ENCODE peak calls at places on chromosome 1, in four cellular contexts. X, H, J and O are unnamed samples.

GRCh38 chr1:6424619-6425593 is at the start of gene ESPN:
- DNase-seq in H (no peak), J (no peak), X (no peak), O (no peak)

GRCh38 chr1:241817331-241817792 is 30.6 kb upstream of the EXO1 start:
- DNase-seq in J (no peak), H (peak), X (no peak), O (no peak)

GRCh38 chr1:226973371-226973897 is 33.3 kb downstream of the COQ8A start:
- DNase-seq in J (no peak), H (no peak), X (no peak), O (no peak)

GRCh38 chr1:99952522-99952921 is 17.3 kb upstream of the SLC35A3 start:
- DNase-seq in J (no peak), H (no peak), X (no peak), O (no peak)

GRCh38 chr1:154186177-154186576 is 5.7 kb downstream of the TPM3 start:
- DNase-seq in J (no peak), X (no peak), H (peak), O (peak)

GRCh38 chr1:147264158-147264768 is 21.8 kb downstream of the CHD1L start:
- DNase-seq in H (peak), J (no peak), X (no peak), O (no peak)

GRCh38 chr1:166947398-166948043 is 27.8 kb downstream of the ILDR2 start:
- DNase-seq in X (peak), H (peak), J (no peak), O (peak)

GRCh38 chr1:223421025-223421424 is 27.8 kb downstream of the CCDC185 start:
- DNase-seq in H (no peak), X (no peak), J (no peak), O (no peak)

GRCh38 chr1:169236143-169236542 is 129.7 kb downstream of the ATP1B1 start:
- DNase-seq in J (no peak), X (no peak), H (peak), O (no peak)

GRCh38 chr1:58739851-58740466 is 40.1 kb upstream of the MYSM1 start:
- DNase-seq in X (no peak), J (no peak), H (peak), O (peak)

GRCh38 chr1:57307382-57307781 is 116.5 kb downstream of the DAB1 start:
- DNase-seq in X (no peak), J (peak), H (no peak), O (no peak)

GRCh38 chr1:227424159-227424680 is 105.9 kb upstream of the CDC42BPA start:
- DNase-seq in H (peak), J (no peak), X (no peak), O (no peak)

GRCh38 chr1:23019851-23020625 is 770 bp downstream of the KDM1A start:
- DNase-seq in H (peak), J (no peak), X (no peak), O (peak)

GRCh38 chr1:212926364-212926757 is 24.0 kb upstream of the VASH2 start:
- DNase-seq in X (no peak), J (no peak), H (no peak), O (no peak)

GRCh38 chr1:212286437-212287131 is 1.4 kb downstream of the PPP2R5A start:
- DNase-seq in X (no peak), J (no peak), H (peak), O (no peak)

GRCh38 chr1:82934069-82934468 is 1064.9 kb downstream of the TTLL7 start:
- DNase-seq in J (no peak), H (no peak), X (no peak), O (no peak)

GRCh38 chr1:244214009-244214967 is 163.2 kb downstream of the ZBTB18 start:
- DNase-seq in H (peak), J (peak), X (no peak), O (peak)

GRCh38 chr1:167360120-167360519 is 139.4 kb downstream of the POU2F1 start:
- DNase-seq in X (no peak), J (peak), H (no peak), O (no peak)

GRCh38 chr1:168312718-168313604 is 32.3 kb downstream of the TBX19 start:
- DNase-seq in H (no peak), J (no peak), X (no peak), O (no peak)

GRCh38 chr1:47745725-47746609 is 251.2 kb downstream of the TRABD2B start:
- DNase-seq in X (no peak), H (no peak), J (no peak), O (no peak)

GRCh38 chr1:94055459-94056122 is 65.4 kb downstream of the ABCA4 start:
- DNase-seq in J (no peak), H (no peak), X (no peak), O (no peak)

GRCh38 chr1:207908112-207908734 is 2.7 kb downstream of the CD34 start:
- DNase-seq in H (no peak), J (no peak), X (peak), O (peak)

DNA sequence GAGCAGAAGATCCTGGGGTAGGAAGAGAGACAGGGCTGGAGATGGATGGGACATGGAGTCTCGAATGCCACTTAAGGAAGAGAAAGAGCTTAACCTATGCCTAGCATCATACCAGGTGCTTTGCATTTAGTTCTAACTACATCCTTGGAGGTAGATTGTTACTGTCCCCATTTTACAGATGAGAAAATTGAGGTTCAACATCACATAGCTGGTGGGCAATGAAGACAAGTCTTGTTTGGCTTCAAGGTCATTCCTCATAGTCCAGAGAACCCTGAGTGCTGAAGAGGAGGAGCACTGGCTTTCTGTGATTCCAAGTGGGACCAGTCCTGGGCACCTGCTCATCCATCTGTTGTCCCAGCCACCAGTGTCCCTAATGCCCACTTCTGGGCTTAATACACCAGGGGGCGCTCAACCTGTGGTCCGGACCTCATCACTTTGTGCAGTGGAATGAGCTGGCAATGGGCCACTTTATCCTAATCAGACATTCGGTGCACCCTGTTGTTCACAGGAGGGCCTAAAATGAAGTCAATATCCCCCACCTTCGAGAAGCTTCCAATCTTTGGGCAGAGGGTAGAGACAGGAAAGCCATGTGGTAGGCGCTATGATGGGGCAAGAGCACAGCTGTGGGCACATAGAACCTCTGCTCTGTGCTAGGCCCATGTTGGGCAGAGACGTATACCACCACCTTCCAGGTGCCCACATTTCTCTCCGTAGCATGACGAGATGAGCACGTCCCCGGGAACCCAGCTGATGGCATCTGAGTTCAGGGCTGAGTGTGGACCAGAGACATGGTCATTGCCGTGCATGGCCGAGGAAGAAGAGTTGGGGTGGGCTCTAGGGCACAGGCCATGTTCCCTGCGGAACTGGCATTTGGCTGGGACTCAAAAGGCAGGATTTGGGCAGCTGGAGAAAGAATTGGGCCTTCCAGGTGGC is 9.2 kb downstream of the RPS6KA1 start:
- DNase-seq in X (no peak), H (peak), J (no peak), O (peak)
- TF ChIP-seq CTCF in X (no peak), H (peak), J (peak), O (peak)

GRCh38 chr1:163538682-163539081 is 216.9 kb downstream of the NUF2 start:
- DNase-seq in J (no peak), H (no peak), X (no peak), O (no peak)

GRCh38 chr1:163535401-163535800 is 213.6 kb downstream of the NUF2 start:
- DNase-seq in H (no peak), X (no peak), J (no peak), O (no peak)

GRCh38 chr1:163537809-163538208 is 216.1 kb downstream of the NUF2 start:
- DNase-seq in H (no peak), X (no peak), J (no peak), O (no peak)

GRCh38 chr1:163531345-163531744 is 209.6 kb downstream of the NUF2 start:
- DNase-seq in X (no peak), H (no peak), J (no peak), O (no peak)

DNA sequence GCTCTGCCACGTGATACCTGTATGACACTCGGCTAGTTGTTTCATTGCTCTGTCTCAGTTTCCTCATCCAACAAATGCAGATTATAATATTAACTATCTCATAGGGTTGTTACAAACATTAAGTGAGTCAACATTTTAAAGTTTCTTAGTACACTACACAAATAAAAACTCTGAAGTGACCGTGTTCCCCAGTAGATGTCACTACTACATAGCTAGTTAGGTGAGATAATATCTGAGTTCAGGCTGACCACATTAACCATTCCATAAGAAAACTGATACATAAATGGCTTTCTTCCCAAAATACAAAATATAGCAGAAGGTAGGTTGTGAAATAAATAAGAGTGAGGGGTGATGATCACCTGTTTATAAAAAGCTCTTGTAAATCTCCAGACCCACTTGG is 214.1 kb downstream of the NUF2 start:
- DNase-seq in J (peak), H (peak), X (no peak), O (no peak)
- TF ChIP-seq CTCF in J (peak), H (no peak), X (peak), O (no peak)

GRCh38 chr1:203148579-203148978 is 21.1 kb downstream of the ADORA1 start:
- DNase-seq in X (no peak), J (no peak), H (no peak), O (no peak)

GRCh38 chr1:203150511-203151297 is 23.2 kb downstream of the ADORA1 start:
- DNase-seq in X (no peak), J (no peak), H (no peak), O (no peak)

GRCh38 chr1:203147376-203147775 is 19.9 kb downstream of the ADORA1 start:
- DNase-seq in J (no peak), X (no peak), H (no peak), O (no peak)

GRCh38 chr1:203148127-203148526 is 20.6 kb downstream of the ADORA1 start:
- DNase-seq in J (no peak), H (no peak), X (no peak), O (peak)

DNA sequence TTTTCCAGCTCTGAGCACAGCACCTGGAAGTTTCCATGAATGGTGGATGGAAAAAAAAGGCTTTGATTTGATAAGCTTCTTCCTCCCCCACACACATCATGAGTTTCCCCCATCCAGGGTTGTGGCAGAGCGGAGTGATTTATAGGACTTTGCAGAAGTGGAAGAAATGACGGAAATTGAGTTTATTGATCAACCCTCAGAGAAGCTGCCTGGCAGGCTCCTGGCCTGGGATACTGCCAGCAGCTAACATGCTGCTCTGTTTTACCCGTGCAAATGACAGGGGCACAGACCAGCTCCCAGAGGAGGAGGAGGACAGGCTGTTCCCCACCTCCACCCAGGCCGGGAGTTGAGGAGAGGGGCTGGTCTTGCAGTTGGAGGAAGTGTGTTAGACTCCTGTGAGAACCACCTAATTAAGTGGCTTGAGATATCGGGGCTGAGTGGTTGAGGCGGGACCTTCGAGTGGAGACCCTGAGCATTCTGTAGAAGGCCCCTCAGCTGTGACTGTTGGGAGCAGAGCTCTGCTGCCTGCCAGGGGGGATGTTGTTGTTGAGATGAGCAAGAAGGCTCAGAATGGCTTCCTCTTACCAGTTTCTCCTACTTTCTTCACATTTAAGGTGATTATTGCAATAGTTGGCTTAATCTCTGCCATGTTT is 21.8 kb downstream of the ADORA1 start:
- DNase-seq in J (no peak), X (no peak), H (no peak), O (no peak)
- TF ChIP-seq CTCF in J (no peak), X (no peak), H (no peak), O (no peak)

GRCh38 chr1:27855085-27855484 is 17.3 kb upstream of the THEMIS2 start:
- DNase-seq in H (no peak), J (no peak), X (no peak), O (no peak)
- TF ChIP-seq CTCF in H (no peak), J (no peak), X (no peak), O (no peak)

DNA sequence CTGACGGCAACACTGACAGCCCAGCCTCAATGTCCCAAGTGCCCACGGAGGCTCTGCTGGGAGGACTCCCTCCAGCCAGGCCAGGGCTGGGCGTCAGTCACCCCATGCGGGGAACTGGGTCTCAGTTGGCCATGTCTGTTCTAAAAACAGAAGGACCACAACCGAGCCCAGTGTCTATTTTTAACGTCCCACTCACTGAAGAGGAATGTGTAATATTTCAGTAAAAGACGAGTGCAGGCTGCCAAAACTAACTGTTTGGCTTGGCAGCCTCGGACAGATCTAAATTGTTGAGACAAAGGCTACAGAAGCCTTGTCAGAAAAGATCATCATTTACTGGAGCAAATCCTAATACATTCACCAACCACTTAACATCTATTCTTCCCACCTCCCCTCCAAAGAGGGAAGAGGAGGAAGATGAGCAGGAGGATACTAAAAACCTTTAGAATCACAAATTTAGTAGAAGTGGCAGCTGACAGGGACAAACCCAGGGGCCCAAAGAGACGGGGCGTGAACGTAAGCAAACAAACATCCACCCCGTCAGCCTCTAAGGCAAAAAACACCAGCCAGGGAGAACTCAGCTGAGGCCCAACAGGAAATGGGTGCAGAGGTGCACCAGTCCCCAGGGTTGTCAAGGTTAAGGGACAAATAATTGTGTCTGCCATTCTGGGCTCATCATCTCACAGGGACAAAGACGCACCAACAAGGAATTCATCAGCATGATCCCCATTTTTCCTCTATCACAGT is 18.7 kb downstream of the C1orf198 start:
- DNase-seq in J (peak), H (peak), X (peak), O (no peak)
- TF ChIP-seq CTCF in J (no peak), H (no peak), X (no peak), O (no peak)

GRCh38 chr1:81259620-81260411 is 540.9 kb upstream of the ADGRL2 start:
- DNase-seq in J (no peak), X (no peak), H (no peak), O (no peak)

GRCh38 chr1:81252471-81253160 is 548.1 kb upstream of the ADGRL2 start:
- DNase-seq in J (no peak), H (no peak), X (no peak), O (no peak)

GRCh38 chr1:81254068-81254467 is 546.7 kb upstream of the ADGRL2 start:
- DNase-seq in X (no peak), H (no peak), J (no peak), O (no peak)

DNA sequence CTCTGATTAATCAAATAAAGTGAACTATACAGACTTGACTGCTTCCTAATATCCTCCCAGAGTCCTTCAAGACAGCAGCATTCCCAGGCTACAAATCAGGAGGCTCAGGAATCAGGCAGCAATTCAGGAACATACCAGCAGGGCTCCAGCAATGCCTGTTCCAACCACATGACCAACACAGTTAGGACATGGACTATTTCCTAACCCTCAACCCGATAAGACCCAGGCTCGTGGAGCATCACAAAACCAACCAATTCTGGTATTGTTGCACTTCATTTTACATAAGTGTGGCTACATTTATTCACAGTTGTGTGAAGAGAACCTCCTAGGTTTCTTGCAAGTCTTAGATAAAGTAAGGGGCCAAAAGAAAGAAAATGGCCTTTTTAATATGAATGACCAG is 546.2 kb upstream of the ADGRL2 start:
- DNase-seq in X (no peak), H (no peak), J (no peak), O (no peak)
- TF ChIP-seq CTCF in X (no peak), H (no peak), J (peak), O (no peak)